ENCODE peak calls at places on chromosome 18, in seven cellular contexts. B, A, Y, U, X, C and F are unnamed samples.

GRCh38 chr18:60047556-60047955 is 147.8 kb downstream of the PMAIP1 start:
- DNase-seq in B (no peak), A (no peak), Y (no peak), U (peak), X (no peak), C (no peak), F (peak)

GRCh38 chr18:58861853-58862252 is 2.8 kb upstream of the ZNF532 start:
- DNase-seq in B (no peak), A (no peak), Y (no peak), U (no peak), X (no peak), C (no peak), F (no peak)

GRCh38 chr18:51054764-51055163 is 24.8 kb downstream of the SMAD4 start:
- DNase-seq in B (peak), A (no peak), Y (no peak), U (peak), X (no peak), C (peak), F (peak)

GRCh38 chr18:23479829-23480505 is 23.3 kb upstream of the RMC1 start:
- DNase-seq in B (no peak), A (no peak), Y (no peak), U (no peak), X (no peak), C (no peak), F (no peak)

GRCh38 chr18:25457636-25458035 is 105.7 kb upstream of the ZNF521 start:
- DNase-seq in B (peak), A (no peak), Y (no peak), U (peak), X (no peak), C (no peak), F (no peak)

GRCh38 chr18:22490429-22490846 is 72.7 kb upstream of the CTAGE1 start:
- DNase-seq in B (peak), A (no peak), Y (no peak), U (no peak), X (peak), C (no peak), F (no peak)

GRCh38 chr18:60157810-60158209 is 214.8 kb downstream of the MC4R start:
- DNase-seq in B (no peak), A (no peak), Y (no peak), U (no peak), X (no peak), C (no peak), F (no peak)

GRCh38 chr18:35162995-35163394 is 77.8 kb upstream of the ZNF397 start:
- DNase-seq in B (no peak), A (no peak), Y (no peak), U (no peak), X (no peak), C (no peak), F (no peak)

GRCh38 chr18:3265564-3266033 is 3.7 kb downstream of the MYL12B start:
- DNase-seq in B (peak), A (no peak), Y (no peak), U (peak), X (no peak), C (no peak), F (peak)

GRCh38 chr18:74230922-74231714 is 60.6 kb downstream of the CYB5A start:
- DNase-seq in B (no peak), A (no peak), Y (no peak), U (no peak), X (no peak), C (no peak), F (no peak)

GRCh38 chr18:48904086-48904485 is 46.7 kb downstream of the SMAD7 start:
- DNase-seq in B (no peak), A (no peak), Y (no peak), U (no peak), X (no peak), C (no peak), F (no peak)
- TF ChIP-seq CTCF in B (no peak), A (no peak), Y (no peak), U (no peak), X (no peak), C (no peak), F (no peak)

GRCh38 chr18:33022370-33022769 is 249.5 kb upstream of the KLHL14 start:
- DNase-seq in B (no peak), A (no peak), Y (no peak), U (no peak), X (no peak), C (no peak), F (no peak)

GRCh38 chr18:33020877-33021276 is 248.1 kb upstream of the KLHL14 start:
- DNase-seq in B (no peak), A (no peak), Y (no peak), U (no peak), X (no peak), C (no peak), F (no peak)
- TF ChIP-seq CTCF in B (no peak), A (no peak), Y (no peak), U (no peak), X (no peak), C (no peak), F (no peak)

DNA sequence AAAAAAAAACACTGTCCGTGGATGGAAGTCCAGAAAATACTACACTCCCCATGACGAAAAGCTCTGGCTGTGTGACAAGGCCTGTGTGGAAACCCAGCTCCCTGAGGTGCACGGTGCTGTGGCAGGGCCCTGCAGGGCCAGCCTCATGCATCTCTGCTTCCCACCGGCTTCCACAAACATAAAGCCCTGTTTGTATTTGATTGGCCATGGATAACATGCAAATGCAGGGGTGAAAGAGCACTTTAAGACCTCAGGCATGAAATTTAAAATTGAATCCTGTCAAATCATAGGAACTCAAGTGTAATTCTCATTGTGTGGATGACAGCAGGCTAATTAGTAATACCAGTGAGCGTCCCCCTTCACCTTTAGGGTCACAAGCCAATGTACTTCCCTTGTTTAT is 757.2 kb downstream of the GALR1 start:
- DNase-seq in B (no peak), A (no peak), Y (no peak), U (no peak), X (no peak), C (no peak), F (no peak)
- TF ChIP-seq CTCF in B (no peak), A (no peak), Y (no peak), U (no peak), X (no peak), C (no peak), F (no peak)

GRCh38 chr18:1806884-1807615 is 764.3 kb downstream of the METTL4 start:
- DNase-seq in B (no peak), A (no peak), Y (no peak), U (no peak), X (no peak), C (no peak), F (no peak)
- TF ChIP-seq CTCF in B (no peak), A (no peak), Y (no peak), U (no peak), X (peak), C (no peak), F (no peak)

DNA sequence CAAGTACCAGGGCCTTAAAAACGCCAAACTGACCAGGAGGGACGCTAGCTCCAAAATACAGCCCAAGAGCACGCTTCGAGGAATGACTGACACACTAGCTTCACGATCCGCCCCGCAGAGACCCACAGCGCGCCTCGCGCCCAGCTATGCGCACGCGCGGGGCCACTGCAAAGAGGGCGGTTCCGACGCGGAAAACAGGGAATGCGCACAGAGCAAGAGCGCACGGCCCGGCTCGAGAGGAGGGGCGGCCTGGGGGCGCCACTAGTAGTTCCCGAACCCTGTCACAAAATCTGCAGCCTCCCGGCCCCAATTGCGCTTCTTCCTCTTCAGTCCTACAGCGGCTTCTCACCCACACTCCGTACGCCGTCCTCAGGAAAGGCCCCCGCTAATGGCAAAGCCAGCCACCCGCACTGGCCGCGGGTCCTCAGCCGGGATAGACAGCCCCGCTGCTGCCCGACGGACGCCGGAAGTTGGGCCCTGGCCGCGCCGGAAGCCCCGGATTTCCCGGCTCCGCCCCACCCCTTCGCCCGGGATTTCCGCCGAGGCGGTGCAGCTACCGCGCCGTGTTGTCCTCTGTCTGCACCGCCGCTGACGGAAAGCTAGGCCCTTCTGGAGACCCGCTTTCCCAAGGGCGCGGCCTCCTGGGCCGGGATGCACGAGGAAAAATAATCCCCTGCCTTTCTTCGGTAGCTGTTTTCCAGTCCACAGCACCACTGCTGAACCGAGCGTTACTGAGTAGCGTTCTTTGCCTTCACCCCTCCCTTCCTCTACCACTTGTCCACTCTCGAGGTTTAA is at the start of gene HDHD2:
- DNase-seq in B (peak), A (peak), Y (peak), U (peak), X (peak), C (peak), F (peak)
- TF ChIP-seq CTCF in B (no peak), A (no peak), Y (no peak), U (no peak), X (no peak), C (no peak), F (peak)

GRCh38 chr18:48028081-48028480 is 97.6 kb upstream of the SMAD2 start:
- DNase-seq in B (no peak), A (no peak), Y (no peak), U (no peak), X (no peak), C (no peak), F (no peak)
- TF ChIP-seq CTCF in B (peak), A (no peak), Y (no peak), U (no peak), X (no peak), C (peak), F (peak)

GRCh38 chr18:78659057-78659456 is 320.6 kb upstream of the SALL3 start:
- DNase-seq in B (no peak), A (no peak), Y (no peak), U (no peak), X (no peak), C (no peak), F (no peak)
- TF ChIP-seq CTCF in B (no peak), A (no peak), Y (no peak), U (no peak), X (no peak), C (no peak), F (no peak)

GRCh38 chr18:54926593-54927297 is 32.5 kb downstream of the CCDC68 start:
- DNase-seq in B (peak), A (no peak), Y (no peak), U (peak), X (no peak), C (no peak), F (peak)

GRCh38 chr18:54928236-54928635 is 31.0 kb downstream of the CCDC68 start:
- DNase-seq in B (peak), A (no peak), Y (no peak), U (peak), X (no peak), C (no peak), F (no peak)

GRCh38 chr18:54932472-54932871 is 26.8 kb downstream of the CCDC68 start:
- DNase-seq in B (no peak), A (no peak), Y (no peak), U (no peak), X (no peak), C (no peak), F (no peak)

GRCh38 chr18:54931152-54931551 is 28.1 kb downstream of the CCDC68 start:
- DNase-seq in B (no peak), A (no peak), Y (no peak), U (no peak), X (no peak), C (no peak), F (no peak)
- TF ChIP-seq CTCF in B (no peak), A (no peak), Y (no peak), U (no peak), X (no peak), C (peak), F (no peak)

GRCh38 chr18:26656401-26656943 is 108.1 kb upstream of the KCTD1 start:
- DNase-seq in B (no peak), A (peak), Y (no peak), U (no peak), X (no peak), C (no peak), F (no peak)
- TF ChIP-seq CTCF in B (no peak), A (no peak), Y (no peak), U (no peak), X (no peak), C (no peak), F (no peak)